ENCODE peak calls at places on chromosomes 11 and 22, in four cellular contexts. D, O, W and E are unnamed samples.

GRCh38 chr11:130583866-130584265 is 135.4 kb downstream of the ADAMTS15 start:
- DNase-seq in D (no peak), O (no peak), W (no peak), E (no peak)

GRCh38 chr11:109425554-109425953 is 3.6 kb downstream of the C11orf87 start:
- DNase-seq in D (no peak), O (no peak), W (peak), E (no peak)

GRCh38 chr11:45262900-45263299 is 23.2 kb downstream of the SYT13 start:
- DNase-seq in D (peak), O (no peak), W (no peak), E (no peak)

GRCh38 chr11:72446929-72447753 is 12.8 kb upstream of the CLPB start:
- DNase-seq in D (no peak), O (no peak), W (peak), E (no peak)

GRCh38 chr11:126163074-126163700 is 48.3 kb downstream of the RPUSD4 start:
- DNase-seq in D (no peak), O (no peak), W (peak), E (peak)

GRCh38 chr11:120547871-120548681 is 36.5 kb downstream of the GRIK4 start:
- DNase-seq in D (peak), O (peak), W (peak), E (peak)

GRCh38 chr11:6647282-6647679 is 8.3 kb downstream of the DCHS1 start:
- DNase-seq in D (no peak), O (no peak), W (peak), E (no peak)

GRCh38 chr11:118099838-118100570 is 13.2 kb upstream of the SMIM35 start:
- DNase-seq in D (no peak), O (no peak), W (no peak), E (no peak)

GRCh38 chr11:4680341-4680740 is 17.3 kb downstream of the OR51E2 start:
- DNase-seq in D (no peak), O (no peak), W (no peak), E (no peak)

GRCh38 chr11:70243912-70244652 is 26.4 kb upstream of the PPFIA1 start:
- DNase-seq in D (no peak), O (no peak), W (no peak), E (no peak)

GRCh38 chr11:34667810-34668582 is 47.1 kb downstream of the EHF start:
- DNase-seq in D (no peak), O (no peak), W (no peak), E (no peak)

GRCh38 chr11:128361451-128362020 is 225.8 kb downstream of the ETS1 start:
- DNase-seq in D (peak), O (no peak), W (peak), E (peak)

GRCh38 chr11:76233936-76234703 is 27.8 kb upstream of the WNT11 start:
- DNase-seq in D (peak), O (peak), W (peak), E (no peak)

GRCh38 chr11:15901790-15902189 is 454.6 kb downstream of the SOX6 start:
- DNase-seq in D (peak), O (no peak), W (no peak), E (no peak)

GRCh38 chr11:63998558-63999348 is 12.5 kb downstream of the OTUB1 start:
- DNase-seq in D (no peak), O (no peak), W (no peak), E (no peak)

GRCh38 chr11:63999349-64000025 is 13.2 kb downstream of the OTUB1 start:
- DNase-seq in D (no peak), O (peak), W (peak), E (no peak)

GRCh38 chr11:63997801-63998332 is 11.6 kb downstream of the OTUB1 start:
- DNase-seq in D (no peak), O (no peak), W (no peak), E (no peak)

GRCh38 chr11:63996512-63996911 is 10.3 kb downstream of the OTUB1 start:
- DNase-seq in D (no peak), O (no peak), W (no peak), E (no peak)

GRCh38 chr11:63997104-63997700 is 11.0 kb downstream of the OTUB1 start:
- DNase-seq in D (no peak), O (no peak), W (no peak), E (no peak)
- TF ChIP-seq CTCF in D (no peak), O (no peak), W (no peak), E (no peak)

GRCh38 chr22:46890819-46891218 is 128.4 kb downstream of the TBC1D22A start:
- DNase-seq in D (no peak), O (peak), W (no peak), E (no peak)
- TF ChIP-seq CTCF in D (no peak), O (no peak), W (no peak), E (no peak)

DNA sequence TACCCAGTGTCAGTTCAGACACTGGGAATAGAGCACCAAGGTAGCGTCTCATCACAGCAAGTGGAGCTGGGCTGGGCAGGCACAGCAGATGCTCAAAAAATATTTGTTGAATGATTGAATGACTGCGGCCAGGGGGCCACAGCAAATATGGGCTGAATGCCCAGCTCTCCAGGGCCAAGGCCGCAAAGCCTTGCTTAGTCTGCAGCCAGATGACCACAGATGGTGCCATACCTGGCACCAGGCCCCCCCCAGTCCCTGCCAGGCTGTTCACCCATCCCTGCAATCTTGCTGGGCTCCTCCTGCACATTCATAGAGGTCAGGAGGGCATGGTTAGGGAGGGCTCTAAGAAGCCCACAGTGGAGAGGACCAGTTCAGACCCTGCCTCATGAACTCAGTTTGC is 32.9 kb downstream of the ZC3H7B start:
- DNase-seq in D (no peak), O (no peak), W (no peak), E (no peak)
- TF ChIP-seq CTCF in D (no peak), O (no peak), W (no peak), E (no peak)

GRCh38 chr11:11078344-11078743 is 220.5 kb upstream of the ZBED5 start:
- DNase-seq in D (no peak), O (no peak), W (peak), E (no peak)

GRCh38 chr11:11077898-11078297 is 220.0 kb upstream of the ZBED5 start:
- DNase-seq in D (no peak), O (no peak), W (no peak), E (no peak)

GRCh38 chr11:11075515-11076171 is 217.8 kb upstream of the ZBED5 start:
- DNase-seq in D (no peak), O (no peak), W (no peak), E (no peak)

GRCh38 chr11:11076276-11076675 is 218.4 kb upstream of the ZBED5 start:
- DNase-seq in D (no peak), O (no peak), W (no peak), E (no peak)

GRCh38 chr11:11076879-11077278 is 219.0 kb upstream of the ZBED5 start:
- DNase-seq in D (no peak), O (no peak), W (no peak), E (no peak)
- TF ChIP-seq CTCF in D (no peak), O (no peak), W (no peak), E (no peak)

GRCh38 chr22:49286236-49286760 is 541.4 kb downstream of the BRD1 start:
- DNase-seq in D (no peak), O (no peak), W (no peak), E (no peak)

GRCh38 chr22:49284389-49284788 is 543.3 kb downstream of the BRD1 start:
- DNase-seq in D (no peak), O (no peak), W (no peak), E (no peak)

GRCh38 chr22:49281467-49282340 is 546.0 kb downstream of the BRD1 start:
- DNase-seq in D (no peak), O (no peak), W (no peak), E (no peak)

GRCh38 chr22:49282596-49282995 is 545.1 kb downstream of the BRD1 start:
- DNase-seq in D (no peak), O (no peak), W (no peak), E (no peak)

GRCh38 chr22:49284931-49285330 is 542.7 kb downstream of the BRD1 start:
- DNase-seq in D (no peak), O (no peak), W (no peak), E (no peak)
- TF ChIP-seq CTCF in D (no peak), O (no peak), W (no peak), E (no peak)

GRCh38 chr11:3109921-3110706 is 52.9 kb upstream of the CARS1 start:
- DNase-seq in D (no peak), O (peak), W (peak), E (no peak)
- TF ChIP-seq CTCF in D (peak), O (no peak), W (peak), E (peak)

GRCh38 chr11:124123587-124123986 is 8.3 kb downstream of the VWA5A start:
- DNase-seq in D (no peak), O (no peak), W (peak), E (no peak)
- TF ChIP-seq CTCF in D (no peak), O (no peak), W (peak), E (no peak)

DNA sequence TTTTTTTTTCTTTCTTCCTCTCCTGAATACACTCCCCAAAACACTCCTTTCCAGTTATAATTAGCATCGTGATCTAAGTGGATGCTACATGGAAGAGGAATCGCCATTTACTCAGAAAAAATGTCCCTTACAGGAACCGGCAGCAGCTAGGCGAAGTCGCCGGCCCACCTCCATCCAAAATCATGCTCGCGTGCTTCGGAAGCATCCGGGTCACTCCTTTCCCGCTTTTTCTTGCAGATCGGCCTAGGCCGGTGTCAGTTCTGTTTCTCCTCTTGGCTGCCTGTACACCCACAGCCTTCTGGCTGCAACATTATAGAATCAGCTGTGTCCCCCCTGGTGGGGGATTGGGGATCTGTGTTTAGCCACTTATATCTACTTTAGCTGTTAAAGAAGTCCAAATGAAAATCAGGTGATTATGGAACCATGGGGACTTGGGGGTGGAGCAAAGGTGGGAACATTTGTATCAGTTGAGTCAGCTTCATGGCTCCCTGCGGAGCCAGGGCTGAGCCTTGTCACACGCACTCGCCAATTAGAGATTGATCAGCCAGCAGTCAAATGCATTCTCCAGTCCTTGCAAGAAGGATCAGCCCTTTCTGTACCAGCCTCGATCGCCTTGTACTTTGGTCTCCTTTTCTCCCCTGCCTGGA is 36.3 kb downstream of the ASRGL1 start:
- DNase-seq in D (no peak), O (no peak), W (no peak), E (no peak)
- TF ChIP-seq CTCF in D (no peak), O (no peak), W (no peak), E (no peak)

DNA sequence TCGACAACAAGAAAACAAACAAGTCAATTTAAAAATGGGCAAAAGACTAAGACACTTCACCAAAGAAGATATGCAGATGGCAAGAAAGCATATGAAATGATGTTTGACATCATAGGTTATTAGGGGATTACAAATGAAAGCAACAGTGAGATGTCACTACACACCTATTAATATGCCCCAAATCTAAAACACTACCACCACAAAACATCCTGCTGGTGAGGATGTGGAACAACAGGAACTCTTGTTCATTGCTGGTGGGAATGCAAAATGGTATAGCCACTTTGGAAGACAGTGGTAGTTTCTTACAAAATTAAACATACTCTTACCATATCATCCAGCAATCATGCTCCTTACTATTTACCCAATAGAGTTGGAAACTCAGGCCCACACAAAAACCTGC is 29.0 kb downstream of the PRRG4 start:
- DNase-seq in D (no peak), O (no peak), W (peak), E (no peak)
- TF ChIP-seq CTCF in D (no peak), O (no peak), W (peak), E (no peak)

GRCh38 chr11:83819936-83820549 is 533.9 kb upstream of the CCDC90B start:
- DNase-seq in D (peak), O (no peak), W (peak), E (peak)
- TF ChIP-seq CTCF in D (peak), O (no peak), W (peak), E (peak)